ENCODE peak calls at places on chromosomes 11 and 22, in five cellular contexts. One of them, this sample, is unnamed.
A peak's percentile ranks its signal among the peaks of the same experiment; 100 is the strongest.

GRCh38 chr22:45600791-45601730 is 70.6 kb upstream of the ATXN10 start:
- DNase-seq in T47D: no peak
- DNase-seq in effector CD4-positive, alpha-beta T cell: no peak
- DNase-seq in activated CD4-positive, alpha-beta T cell treated with anti-CD3 and anti-CD28 coated beads, Interleukin-2, amount 50 U/mL, for 48 hours: no peak
- DNase-seq in lung microvascular endothelial cell: no peak
- DNase-seq in this sample: no peak

GRCh38 chr11:106021181-106021966 is 666 bp downstream of the MSANTD4 start:
- DNase-seq in activated CD4-positive, alpha-beta T cell treated with anti-CD3 and anti-CD28 coated beads, Interleukin-2, amount 50 U/mL, for 48 hours: no peak
- DNase-seq in T47D: no peak
- DNase-seq in effector CD4-positive, alpha-beta T cell: no peak
- DNase-seq in lung microvascular endothelial cell: no peak
- DNase-seq in this sample: no peak

GRCh38 chr22:20979243-20979809 is 2.8 kb upstream of the LZTR1 start:
- DNase-seq in effector CD4-positive, alpha-beta T cell: peak; percentile 37
- DNase-seq in lung microvascular endothelial cell: peak; percentile 81
- DNase-seq in activated CD4-positive, alpha-beta T cell treated with anti-CD3 and anti-CD28 coated beads, Interleukin-2, amount 50 U/mL, for 48 hours: peak; percentile 66
- DNase-seq in T47D: peak; percentile 80
- DNase-seq in this sample: peak; percentile 29

GRCh38 chr11:113664069-113664980 is 41.8 kb downstream of the TMPRSS5 start:
- DNase-seq in activated CD4-positive, alpha-beta T cell treated with anti-CD3 and anti-CD28 coated beads, Interleukin-2, amount 50 U/mL, for 48 hours: no peak
- DNase-seq in effector CD4-positive, alpha-beta T cell: no peak
- DNase-seq in T47D: no peak
- DNase-seq in lung microvascular endothelial cell: no peak
- DNase-seq in this sample: no peak

GRCh38 chr22:45757068-45757467 is 85.4 kb downstream of the ATXN10 start:
- DNase-seq in lung microvascular endothelial cell: no peak
- DNase-seq in activated CD4-positive, alpha-beta T cell treated with anti-CD3 and anti-CD28 coated beads, Interleukin-2, amount 50 U/mL, for 48 hours: no peak
- DNase-seq in T47D: no peak
- DNase-seq in effector CD4-positive, alpha-beta T cell: no peak
- DNase-seq in this sample: no peak

GRCh38 chr11:56819916-56820315 is 71.4 kb upstream of the OR9G4 start:
- DNase-seq in T47D: no peak
- DNase-seq in lung microvascular endothelial cell: no peak
- DNase-seq in effector CD4-positive, alpha-beta T cell: no peak
- DNase-seq in activated CD4-positive, alpha-beta T cell treated with anti-CD3 and anti-CD28 coated beads, Interleukin-2, amount 50 U/mL, for 48 hours: no peak
- DNase-seq in this sample: no peak

GRCh38 chr22:44202261-44202789 is 21.6 kb downstream of the PARVG start:
- DNase-seq in T47D: no peak
- DNase-seq in lung microvascular endothelial cell: no peak
- DNase-seq in activated CD4-positive, alpha-beta T cell treated with anti-CD3 and anti-CD28 coated beads, Interleukin-2, amount 50 U/mL, for 48 hours: no peak
- DNase-seq in effector CD4-positive, alpha-beta T cell: no peak
- DNase-seq in this sample: no peak

GRCh38 chr11:111362887-111363411 is 16.1 kb downstream of the POU2AF1 start:
- DNase-seq in effector CD4-positive, alpha-beta T cell: no peak
- DNase-seq in T47D: no peak
- DNase-seq in activated CD4-positive, alpha-beta T cell treated with anti-CD3 and anti-CD28 coated beads, Interleukin-2, amount 50 U/mL, for 48 hours: no peak
- DNase-seq in lung microvascular endothelial cell: no peak
- DNase-seq in this sample: no peak

GRCh38 chr11:95711162-95711944 is 78.2 kb downstream of the FAM76B start:
- DNase-seq in effector CD4-positive, alpha-beta T cell: no peak
- DNase-seq in lung microvascular endothelial cell: no peak
- DNase-seq in activated CD4-positive, alpha-beta T cell treated with anti-CD3 and anti-CD28 coated beads, Interleukin-2, amount 50 U/mL, for 48 hours: no peak
- DNase-seq in T47D: no peak
- DNase-seq in this sample: no peak

GRCh38 chr22:46031561-46031960 is 54.6 kb upstream of the WNT7B start:
- DNase-seq in T47D: no peak
- DNase-seq in activated CD4-positive, alpha-beta T cell treated with anti-CD3 and anti-CD28 coated beads, Interleukin-2, amount 50 U/mL, for 48 hours: no peak
- DNase-seq in effector CD4-positive, alpha-beta T cell: no peak
- DNase-seq in lung microvascular endothelial cell: no peak
- DNase-seq in this sample: no peak

GRCh38 chr11:129210831-129211181 is 18.7 kb upstream of the ARHGAP32 start:
- DNase-seq in T47D: no peak
- DNase-seq in effector CD4-positive, alpha-beta T cell: no peak
- DNase-seq in lung microvascular endothelial cell: no peak
- DNase-seq in activated CD4-positive, alpha-beta T cell treated with anti-CD3 and anti-CD28 coated beads, Interleukin-2, amount 50 U/mL, for 48 hours: no peak
- DNase-seq in this sample: no peak

GRCh38 chr22:46353483-46354105 is 18.1 kb downstream of the TRMU start:
- DNase-seq in T47D: no peak
- DNase-seq in activated CD4-positive, alpha-beta T cell treated with anti-CD3 and anti-CD28 coated beads, Interleukin-2, amount 50 U/mL, for 48 hours: no peak
- DNase-seq in effector CD4-positive, alpha-beta T cell: no peak
- DNase-seq in lung microvascular endothelial cell: no peak
- DNase-seq in this sample: no peak

GRCh38 chr22:26658671-26659478 is 1.5 kb downstream of the MIAT start:
- DNase-seq in effector CD4-positive, alpha-beta T cell: peak; percentile 68
- DNase-seq in T47D: no peak
- DNase-seq in activated CD4-positive, alpha-beta T cell treated with anti-CD3 and anti-CD28 coated beads, Interleukin-2, amount 50 U/mL, for 48 hours: peak; percentile 83
- DNase-seq in lung microvascular endothelial cell: no peak
- DNase-seq in this sample: no peak

GRCh38 chr11:44596541-44597276 is 31.2 kb downstream of the CD82 start:
- DNase-seq in T47D: no peak
- DNase-seq in activated CD4-positive, alpha-beta T cell treated with anti-CD3 and anti-CD28 coated beads, Interleukin-2, amount 50 U/mL, for 48 hours: peak; percentile 71
- DNase-seq in effector CD4-positive, alpha-beta T cell: peak; percentile 66
- DNase-seq in lung microvascular endothelial cell: no peak
- DNase-seq in this sample: no peak

GRCh38 chr11:2293396-2294339 is 8.1 kb downstream of the C11orf21 start:
- DNase-seq in T47D: no peak
- DNase-seq in lung microvascular endothelial cell: no peak
- DNase-seq in activated CD4-positive, alpha-beta T cell treated with anti-CD3 and anti-CD28 coated beads, Interleukin-2, amount 50 U/mL, for 48 hours: no peak
- DNase-seq in effector CD4-positive, alpha-beta T cell: no peak
- DNase-seq in this sample: no peak

GRCh38 chr11:40188848-40189247 is 1270.6 kb downstream of the LRRC4C start:
- DNase-seq in lung microvascular endothelial cell: no peak
- DNase-seq in effector CD4-positive, alpha-beta T cell: no peak
- DNase-seq in activated CD4-positive, alpha-beta T cell treated with anti-CD3 and anti-CD28 coated beads, Interleukin-2, amount 50 U/mL, for 48 hours: no peak
- DNase-seq in T47D: no peak
- DNase-seq in this sample: no peak

GRCh38 chr11:77065878-77066228 is 918 bp upstream of the CAPN5 start:
- DNase-seq in T47D: no peak
- DNase-seq in lung microvascular endothelial cell: no peak
- DNase-seq in activated CD4-positive, alpha-beta T cell treated with anti-CD3 and anti-CD28 coated beads, Interleukin-2, amount 50 U/mL, for 48 hours: no peak
- DNase-seq in effector CD4-positive, alpha-beta T cell: no peak
- DNase-seq in this sample: no peak

GRCh38 chr11:19664896-19665548 is 47.6 kb upstream of the NAV2 start:
- DNase-seq in effector CD4-positive, alpha-beta T cell: no peak
- DNase-seq in T47D: no peak
- DNase-seq in lung microvascular endothelial cell: no peak
- DNase-seq in activated CD4-positive, alpha-beta T cell treated with anti-CD3 and anti-CD28 coated beads, Interleukin-2, amount 50 U/mL, for 48 hours: no peak
- DNase-seq in this sample: no peak

GRCh38 chr22:39724390-39724789 is 153.8 kb downstream of the CACNA1I start:
- DNase-seq in effector CD4-positive, alpha-beta T cell: no peak
- DNase-seq in lung microvascular endothelial cell: no peak
- DNase-seq in activated CD4-positive, alpha-beta T cell treated with anti-CD3 and anti-CD28 coated beads, Interleukin-2, amount 50 U/mL, for 48 hours: no peak
- DNase-seq in T47D: no peak
- DNase-seq in this sample: no peak

GRCh38 chr11:43579171-43579918 is 101.2 kb upstream of the HSD17B12 start:
- DNase-seq in activated CD4-positive, alpha-beta T cell treated with anti-CD3 and anti-CD28 coated beads, Interleukin-2, amount 50 U/mL, for 48 hours: peak; percentile 53
- DNase-seq in T47D: peak; percentile 67
- DNase-seq in effector CD4-positive, alpha-beta T cell: no peak
- DNase-seq in lung microvascular endothelial cell: peak; percentile 70
- DNase-seq in this sample: no peak

GRCh38 chr11:93291146-93291545 is 39.4 kb upstream of the DEUP1 start:
- DNase-seq in lung microvascular endothelial cell: no peak
- DNase-seq in activated CD4-positive, alpha-beta T cell treated with anti-CD3 and anti-CD28 coated beads, Interleukin-2, amount 50 U/mL, for 48 hours: no peak
- DNase-seq in effector CD4-positive, alpha-beta T cell: no peak
- DNase-seq in T47D: no peak
- DNase-seq in this sample: no peak

GRCh38 chr11:68542617-68543016 is 82.1 kb downstream of the PPP6R3 start:
- DNase-seq in T47D: no peak
- DNase-seq in lung microvascular endothelial cell: no peak
- DNase-seq in activated CD4-positive, alpha-beta T cell treated with anti-CD3 and anti-CD28 coated beads, Interleukin-2, amount 50 U/mL, for 48 hours: no peak
- DNase-seq in effector CD4-positive, alpha-beta T cell: no peak
- DNase-seq in this sample: no peak

GRCh38 chr22:39519681-39520053 is 695 bp upstream of the ATF4 start:
- DNase-seq in effector CD4-positive, alpha-beta T cell: no peak
- DNase-seq in activated CD4-positive, alpha-beta T cell treated with anti-CD3 and anti-CD28 coated beads, Interleukin-2, amount 50 U/mL, for 48 hours: no peak
- DNase-seq in T47D: no peak
- DNase-seq in lung microvascular endothelial cell: no peak
- DNase-seq in this sample: no peak

GRCh38 chr22:49838771-49839717 is 11.4 kb upstream of the BRD1 start:
- DNase-seq in T47D: no peak
- DNase-seq in lung microvascular endothelial cell: no peak
- DNase-seq in activated CD4-positive, alpha-beta T cell treated with anti-CD3 and anti-CD28 coated beads, Interleukin-2, amount 50 U/mL, for 48 hours: peak; percentile 83
- DNase-seq in effector CD4-positive, alpha-beta T cell: peak; percentile 85
- DNase-seq in this sample: no peak

GRCh38 chr22:37809672-37810333 is 2.1 kb downstream of the GCAT start:
- DNase-seq in activated CD4-positive, alpha-beta T cell treated with anti-CD3 and anti-CD28 coated beads, Interleukin-2, amount 50 U/mL, for 48 hours: no peak
- DNase-seq in T47D: no peak
- DNase-seq in effector CD4-positive, alpha-beta T cell: no peak
- DNase-seq in lung microvascular endothelial cell: no peak
- DNase-seq in this sample: no peak

GRCh38 chr11:6572215-6572614 is 31.2 kb downstream of the RRP8 start:
- DNase-seq in effector CD4-positive, alpha-beta T cell: no peak
- DNase-seq in lung microvascular endothelial cell: no peak
- DNase-seq in T47D: no peak
- DNase-seq in activated CD4-positive, alpha-beta T cell treated with anti-CD3 and anti-CD28 coated beads, Interleukin-2, amount 50 U/mL, for 48 hours: no peak
- DNase-seq in this sample: no peak

GRCh38 chr11:44176541-44177213 is 81.2 kb downstream of the EXT2 start:
- DNase-seq in activated CD4-positive, alpha-beta T cell treated with anti-CD3 and anti-CD28 coated beads, Interleukin-2, amount 50 U/mL, for 48 hours: no peak
- DNase-seq in effector CD4-positive, alpha-beta T cell: no peak
- DNase-seq in T47D: no peak
- DNase-seq in lung microvascular endothelial cell: no peak
- DNase-seq in this sample: no peak

GRCh38 chr11:35012467-35013191 is 96.2 kb downstream of the PDHX start:
- DNase-seq in T47D: no peak
- DNase-seq in lung microvascular endothelial cell: no peak
- DNase-seq in effector CD4-positive, alpha-beta T cell: peak; percentile 13
- DNase-seq in activated CD4-positive, alpha-beta T cell treated with anti-CD3 and anti-CD28 coated beads, Interleukin-2, amount 50 U/mL, for 48 hours: peak; percentile 41
- DNase-seq in this sample: no peak

GRCh38 chr22:20782601-20783299 is 8.8 kb downstream of the SERPIND1 start:
- DNase-seq in lung microvascular endothelial cell: no peak
- DNase-seq in activated CD4-positive, alpha-beta T cell treated with anti-CD3 and anti-CD28 coated beads, Interleukin-2, amount 50 U/mL, for 48 hours: no peak
- DNase-seq in T47D: no peak
- DNase-seq in effector CD4-positive, alpha-beta T cell: no peak
- DNase-seq in this sample: peak; percentile 40

GRCh38 chr11:34977039-34977906 is 60.9 kb downstream of the PDHX start:
- DNase-seq in effector CD4-positive, alpha-beta T cell: no peak
- DNase-seq in T47D: peak; percentile 22
- DNase-seq in lung microvascular endothelial cell: peak; percentile 42
- DNase-seq in activated CD4-positive, alpha-beta T cell treated with anti-CD3 and anti-CD28 coated beads, Interleukin-2, amount 50 U/mL, for 48 hours: no peak
- DNase-seq in this sample: peak; percentile 10

GRCh38 chr22:31730344-31730711 is 19.6 kb downstream of the PRR14L start:
- DNase-seq in effector CD4-positive, alpha-beta T cell: no peak
- DNase-seq in lung microvascular endothelial cell: no peak
- DNase-seq in activated CD4-positive, alpha-beta T cell treated with anti-CD3 and anti-CD28 coated beads, Interleukin-2, amount 50 U/mL, for 48 hours: no peak
- DNase-seq in T47D: no peak
- DNase-seq in this sample: no peak

This sample was measured in pulmonary artery endothelial cell.